ENCODE peak calls at places on chromosomes 5 and 9, in eight cellular contexts. Z is MM.1S; R is IMR-90; G is body of pancreas; P is heart left ventricle; T is heart right ventricle; K is naive thymus-derived CD4-positive, alpha-beta T cell; Y is neural progenitor cell. M is an unnamed sample.

GRCh38 chr9:127263664-127264063 is 910 bp upstream of the GARNL3 start:
- DNase-seq in Z (no peak), R (peak), G (no peak), P (no peak), T (no peak), K (no peak), Y (no peak), M (no peak)

GRCh38 chr5:125277494-125278154 is 531.2 kb upstream of the ZNF608 start:
- DNase-seq in Z (no peak), R (peak), G (no peak), P (no peak), T (no peak), K (no peak), Y (no peak), M (no peak)

GRCh38 chr5:169649486-169649885 is 12.4 kb downstream of the DOCK2 start:
- DNase-seq in Z (no peak), R (no peak), G (no peak), P (no peak), T (no peak), K (peak), Y (no peak), M (no peak)

GRCh38 chr9:2231831-2232230 is 216.7 kb downstream of the SMARCA2 start:
- DNase-seq in Z (no peak), R (peak), G (no peak), P (no peak), T (no peak), K (no peak), Y (no peak), M (no peak)

GRCh38 chr5:97062046-97062445 is 80.4 kb downstream of the LIX1 start:
- DNase-seq in Z (no peak), R (no peak), G (no peak), P (no peak), T (no peak), K (no peak), Y (peak), M (no peak)

GRCh38 chr5:123036391-123037103 is at the start of gene PPIC:
- DNase-seq in Z (peak), R (peak), G (peak), P (peak), T (peak), K (no peak), Y (peak), M (peak)

GRCh38 chr5:153402550-153402949 is 87.9 kb upstream of the GRIA1 start:
- DNase-seq in Z (no peak), R (no peak), G (no peak), P (no peak), T (no peak), K (no peak), Y (no peak), M (no peak)

GRCh38 chr9:70883056-70883455 is 238.4 kb downstream of the TRPM3 start:
- DNase-seq in Z (no peak), R (peak), G (no peak), P (no peak), T (no peak), K (no peak), Y (no peak), M (no peak)

GRCh38 chr5:45335978-45336377 is 360.2 kb downstream of the HCN1 start:
- DNase-seq in Z (no peak), R (no peak), G (no peak), P (no peak), T (no peak), K (no peak), Y (no peak), M (no peak)

GRCh38 chr9:110691002-110691549 is 22.5 kb downstream of the MUSK start:
- DNase-seq in Z (no peak), R (peak), G (no peak), P (no peak), T (no peak), K (no peak), Y (no peak), M (no peak)

GRCh38 chr5:37519304-37519703 is 140.2 kb downstream of the WDR70 start:
- DNase-seq in Z (no peak), R (no peak), G (no peak), P (no peak), T (no peak), K (no peak), Y (no peak), M (no peak)

GRCh38 chr9:15308511-15308910 is 1.5 kb upstream of the TTC39B start:
- DNase-seq in Z (no peak), R (peak), G (no peak), P (no peak), T (no peak), K (no peak), Y (no peak), M (no peak)
- H3K27ac ChIP-seq in Z (no peak), R (peak), G (no peak), P (no peak), T (no peak), K (peak), Y (no peak), M (no peak)

DNA sequence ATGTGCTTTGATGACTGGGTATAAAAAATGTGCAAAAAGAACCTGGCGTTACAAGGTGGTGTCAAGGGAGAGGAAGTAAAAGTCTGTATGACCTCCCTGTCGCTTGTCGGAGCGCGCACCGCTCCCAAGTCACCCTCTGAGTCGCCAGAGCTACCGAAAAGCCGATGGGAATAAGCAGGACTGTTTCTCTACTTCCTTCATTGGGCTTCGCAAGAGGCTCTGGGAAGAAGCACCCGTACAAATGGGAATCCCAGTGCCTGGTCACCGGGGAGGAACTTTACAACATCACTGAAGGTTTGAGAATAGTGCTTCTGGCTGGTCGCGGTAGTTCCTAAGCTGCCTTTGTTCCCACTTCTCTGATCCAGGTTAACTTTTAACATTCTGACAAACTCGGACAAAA is 1.3 kb upstream of the DMRT2 start:
- DNase-seq in Z (no peak), R (no peak), G (no peak), P (no peak), T (no peak), K (no peak), Y (no peak), M (no peak)
- H3K27ac ChIP-seq in Z (no peak), R (no peak), G (no peak), P (no peak), T (no peak), K (no peak), Y (no peak), M (no peak)

GRCh38 chr5:98458726-98459125 is 314.7 kb upstream of the RGMB start:
- DNase-seq in Z (no peak), R (peak), G (no peak), P (no peak), T (no peak), K (no peak), Y (no peak), M (no peak)
- H3K27ac ChIP-seq in Z (no peak), R (no peak), G (no peak), P (no peak), T (no peak), K (no peak), Y (no peak), M (no peak)

GRCh38 chr9:134961331-134962064 is 43.8 kb upstream of the FCN1 start:
- DNase-seq in Z (no peak), R (no peak), G (no peak), P (no peak), T (no peak), K (no peak), Y (no peak), M (peak)
- H3K27ac ChIP-seq in Z (no peak), R (no peak), G (no peak), P (no peak), T (no peak), K (no peak), Y (no peak), M (no peak)

GRCh38 chr9:81083821-81084512 is 605.4 kb downstream of the TLE1 start:
- DNase-seq in Z (peak), R (peak), G (no peak), P (no peak), T (no peak), K (no peak), Y (no peak), M (no peak)
- H3K27ac ChIP-seq in Z (peak), R (no peak), G (no peak), P (no peak), T (no peak), K (no peak), Y (no peak), M (no peak)

M was measured in tibial artery.